ENCODE peak calls at places on chromosomes 16 and 17, in seven cellular contexts. One of them, this sample, is unnamed.

GRCh38 chr17:69335018-69335417 is 8.1 kb upstream of the ABCA5 start:
- DNase-seq in body of pancreas: no peak
- DNase-seq in esophagus squamous epithelium: no peak
- DNase-seq in tibial nerve: no peak
- DNase-seq in prostate gland: no peak
- DNase-seq in HCT116: peak
- DNase-seq in uterus: no peak
- DNase-seq in this sample: no peak

GRCh38 chr17:35241520-35241919 is 1.4 kb upstream of the SLFN5 start:
- DNase-seq in esophagus squamous epithelium: no peak
- DNase-seq in tibial nerve: no peak
- DNase-seq in body of pancreas: peak
- DNase-seq in HCT116: no peak
- DNase-seq in uterus: no peak
- DNase-seq in prostate gland: no peak
- DNase-seq in this sample: no peak

GRCh38 chr17:34311291-34311690 is 7.9 kb upstream of the CCL8 start:
- DNase-seq in tibial nerve: no peak
- DNase-seq in uterus: no peak
- DNase-seq in prostate gland: no peak
- DNase-seq in esophagus squamous epithelium: no peak
- DNase-seq in HCT116: no peak
- DNase-seq in body of pancreas: no peak
- DNase-seq in this sample: no peak

GRCh38 chr17:44787271-44787940 is 28.6 kb downstream of the ADAM11 start:
- DNase-seq in tibial nerve: no peak
- DNase-seq in prostate gland: no peak
- DNase-seq in esophagus squamous epithelium: no peak
- DNase-seq in body of pancreas: no peak
- DNase-seq in uterus: no peak
- DNase-seq in HCT116: no peak
- DNase-seq in this sample: no peak

GRCh38 chr17:9897569-9897968 is 7.5 kb downstream of the RCVRN start:
- DNase-seq in tibial nerve: no peak
- DNase-seq in body of pancreas: no peak
- DNase-seq in esophagus squamous epithelium: no peak
- DNase-seq in prostate gland: no peak
- DNase-seq in uterus: no peak
- DNase-seq in HCT116: no peak
- DNase-seq in this sample: no peak

GRCh38 chr17:63647936-63648335 is 25.7 kb downstream of the MAP3K3 start:
- DNase-seq in HCT116: no peak
- DNase-seq in uterus: no peak
- DNase-seq in prostate gland: no peak
- DNase-seq in body of pancreas: no peak
- DNase-seq in esophagus squamous epithelium: no peak
- DNase-seq in tibial nerve: no peak
- DNase-seq in this sample: no peak

GRCh38 chr17:5584971-5585794 is 874 bp upstream of the NLRP1 start:
- DNase-seq in prostate gland: no peak
- DNase-seq in body of pancreas: no peak
- DNase-seq in tibial nerve: no peak
- DNase-seq in esophagus squamous epithelium: no peak
- DNase-seq in uterus: no peak
- DNase-seq in HCT116: no peak
- DNase-seq in this sample: no peak

GRCh38 chr17:7824021-7824924 is 9.7 kb upstream of the KDM6B start:
- DNase-seq in HCT116: no peak
- DNase-seq in uterus: no peak
- DNase-seq in body of pancreas: no peak
- DNase-seq in tibial nerve: no peak
- DNase-seq in esophagus squamous epithelium: no peak
- DNase-seq in prostate gland: no peak
- DNase-seq in this sample: no peak

GRCh38 chr16:68000024-68000423 is 740 bp upstream of the DPEP2 start:
- DNase-seq in esophagus squamous epithelium: no peak
- DNase-seq in HCT116: no peak
- DNase-seq in prostate gland: no peak
- DNase-seq in body of pancreas: no peak
- DNase-seq in tibial nerve: no peak
- DNase-seq in uterus: no peak
- DNase-seq in this sample: no peak

GRCh38 chr17:6269474-6269873 is 165.4 kb downstream of the AIPL1 start:
- DNase-seq in uterus: no peak
- DNase-seq in tibial nerve: no peak
- DNase-seq in HCT116: peak
- DNase-seq in prostate gland: no peak
- DNase-seq in body of pancreas: peak
- DNase-seq in esophagus squamous epithelium: no peak
- DNase-seq in this sample: no peak

DNA sequence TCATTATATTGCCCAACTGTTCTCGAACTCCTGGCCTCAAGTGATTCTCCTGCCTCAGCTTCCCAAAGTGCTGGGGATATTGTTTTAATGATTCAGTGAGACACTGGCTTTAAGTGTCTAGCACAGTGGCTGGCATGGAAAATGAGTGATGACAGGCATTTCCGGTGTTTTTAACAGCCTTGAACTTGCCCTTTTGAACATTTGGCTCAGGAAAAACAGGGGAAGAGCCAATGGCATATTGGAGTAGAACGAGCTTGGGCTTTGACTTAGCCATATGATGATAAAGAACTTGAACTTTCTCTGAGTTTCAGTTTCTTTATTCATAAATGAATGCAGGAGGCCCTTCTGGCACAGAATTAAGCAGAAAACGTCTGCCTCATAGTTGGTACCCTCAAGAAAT is 145.0 kb upstream of the HS3ST4 start:
- DNase-seq in body of pancreas: no peak
- DNase-seq in esophagus squamous epithelium: no peak
- DNase-seq in uterus: no peak
- DNase-seq in HCT116: no peak
- DNase-seq in prostate gland: no peak
- DNase-seq in tibial nerve: no peak
- DNase-seq in this sample: no peak
- TF ChIP-seq CTCF in body of pancreas: no peak
- TF ChIP-seq CTCF in esophagus squamous epithelium: no peak
- TF ChIP-seq CTCF in uterus: no peak
- TF ChIP-seq CTCF in HCT116: no peak
- TF ChIP-seq CTCF in prostate gland: no peak
- TF ChIP-seq CTCF in tibial nerve: no peak
- TF ChIP-seq CTCF in this sample: no peak

GRCh38 chr17:3002538-3003301 is 60.7 kb downstream of the OR1D5 start:
- DNase-seq in esophagus squamous epithelium: no peak
- DNase-seq in prostate gland: no peak
- DNase-seq in tibial nerve: no peak
- DNase-seq in body of pancreas: peak
- DNase-seq in uterus: no peak
- DNase-seq in HCT116: no peak
- DNase-seq in this sample: no peak
- H3K4me3 ChIP-seq in esophagus squamous epithelium: no peak
- H3K4me3 ChIP-seq in prostate gland: no peak
- H3K4me3 ChIP-seq in tibial nerve: no peak
- H3K4me3 ChIP-seq in body of pancreas: no peak
- H3K4me3 ChIP-seq in uterus: no peak
- H3K4me3 ChIP-seq in HCT116: no peak
- H3K4me3 ChIP-seq in this sample: no peak

DNA sequence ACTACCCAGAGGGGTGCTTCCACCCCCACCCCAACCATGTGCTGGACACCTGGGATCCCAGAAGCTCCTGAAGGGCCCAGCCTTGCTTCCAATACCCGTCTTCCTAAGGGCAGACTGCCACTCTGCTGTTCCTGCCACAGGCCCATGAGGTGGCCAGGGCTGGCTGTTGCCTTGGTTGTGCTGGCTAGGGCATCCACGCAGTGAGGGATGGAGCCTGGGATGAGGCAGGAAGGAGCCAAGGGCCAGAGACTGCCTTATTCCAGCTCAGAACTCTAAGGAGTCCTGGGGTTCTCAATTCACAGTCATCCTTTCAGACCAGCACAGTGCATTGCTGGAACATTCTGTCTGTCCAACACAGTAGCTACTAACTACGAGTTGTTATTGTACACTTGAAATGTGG is 37.8 kb downstream of the BCO1 start:
- DNase-seq in esophagus squamous epithelium: no peak
- DNase-seq in body of pancreas: no peak
- DNase-seq in uterus: no peak
- DNase-seq in tibial nerve: no peak
- DNase-seq in prostate gland: no peak
- DNase-seq in HCT116: no peak
- DNase-seq in this sample: no peak
- TF ChIP-seq POLR2A in esophagus squamous epithelium: no peak
- TF ChIP-seq POLR2A in body of pancreas: no peak
- TF ChIP-seq POLR2A in uterus: no peak
- TF ChIP-seq POLR2A in tibial nerve: no peak
- TF ChIP-seq POLR2A in prostate gland: no peak
- TF ChIP-seq POLR2A in HCT116: no peak
- TF ChIP-seq POLR2A in this sample: no peak

DNA sequence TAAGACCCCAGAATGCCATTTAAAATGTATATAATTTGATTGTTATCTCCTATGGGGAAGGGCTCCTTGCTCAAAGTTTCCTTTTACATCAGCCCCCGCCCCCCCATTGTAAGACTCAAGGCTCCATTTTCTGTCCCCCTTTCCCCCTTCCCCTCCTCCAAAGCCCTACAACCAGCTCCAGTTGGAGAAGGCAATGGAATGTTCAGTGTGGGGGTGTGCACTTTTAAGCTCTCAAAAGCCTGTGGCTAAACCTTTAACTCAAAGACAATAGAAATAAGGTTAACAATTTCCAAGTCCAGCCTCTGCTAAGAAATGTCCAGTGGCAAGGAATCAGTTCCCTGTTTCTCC is 114.7 kb downstream of the NOG start:
- DNase-seq in tibial nerve: no peak
- DNase-seq in uterus: no peak
- DNase-seq in esophagus squamous epithelium: no peak
- DNase-seq in HCT116: no peak
- DNase-seq in prostate gland: no peak
- DNase-seq in body of pancreas: no peak
- DNase-seq in this sample: no peak
- TF ChIP-seq CTCF in tibial nerve: no peak
- TF ChIP-seq CTCF in uterus: no peak
- TF ChIP-seq CTCF in esophagus squamous epithelium: no peak
- TF ChIP-seq CTCF in HCT116: no peak
- TF ChIP-seq CTCF in prostate gland: no peak
- TF ChIP-seq CTCF in body of pancreas: no peak
- TF ChIP-seq CTCF in this sample: no peak

GRCh38 chr16:962366-962765 is 8.4 kb downstream of the LMF1 start:
- DNase-seq in prostate gland: no peak
- DNase-seq in uterus: no peak
- DNase-seq in tibial nerve: no peak
- DNase-seq in HCT116: no peak
- DNase-seq in esophagus squamous epithelium: no peak
- DNase-seq in body of pancreas: no peak
- DNase-seq in this sample: no peak

GRCh38 chr16:963913-964695 is 6.7 kb downstream of the LMF1 start:
- DNase-seq in esophagus squamous epithelium: no peak
- DNase-seq in uterus: no peak
- DNase-seq in prostate gland: peak
- DNase-seq in tibial nerve: no peak
- DNase-seq in body of pancreas: no peak
- DNase-seq in HCT116: no peak
- DNase-seq in this sample: no peak

GRCh38 chr16:962901-963814 is 7.6 kb downstream of the LMF1 start:
- DNase-seq in prostate gland: no peak
- DNase-seq in esophagus squamous epithelium: no peak
- DNase-seq in body of pancreas: no peak
- DNase-seq in HCT116: no peak
- DNase-seq in tibial nerve: no peak
- DNase-seq in uterus: no peak
- DNase-seq in this sample: no peak

GRCh38 chr16:964696-965395 is 5.9 kb downstream of the LMF1 start:
- DNase-seq in esophagus squamous epithelium: no peak
- DNase-seq in tibial nerve: no peak
- DNase-seq in HCT116: no peak
- DNase-seq in uterus: no peak
- DNase-seq in prostate gland: peak
- DNase-seq in body of pancreas: no peak
- DNase-seq in this sample: no peak

GRCh38 chr16:959232-960040 is 11.3 kb downstream of the LMF1 start:
- DNase-seq in tibial nerve: no peak
- DNase-seq in uterus: no peak
- DNase-seq in body of pancreas: no peak
- DNase-seq in prostate gland: no peak
- DNase-seq in HCT116: no peak
- DNase-seq in esophagus squamous epithelium: no peak
- DNase-seq in this sample: no peak
- H3K4me3 ChIP-seq in tibial nerve: no peak
- H3K4me3 ChIP-seq in uterus: no peak
- H3K4me3 ChIP-seq in body of pancreas: no peak
- H3K4me3 ChIP-seq in prostate gland: no peak
- H3K4me3 ChIP-seq in HCT116: no peak
- H3K4me3 ChIP-seq in esophagus squamous epithelium: no peak
- H3K4me3 ChIP-seq in this sample: no peak